ENCODE peak calls at places on chromosomes 4 and X, in five cellular contexts. Y is CD4-positive, alpha-beta memory T cell; E is prostate gland; U is CD8-positive, alpha-beta T cell; O is ovary. M is an unnamed sample.

GRCh38 chr4:2829321-2829932 is 14.2 kb upstream of the ADD1 start:
- DNase-seq in E (no peak), O (peak), U (no peak), Y (no peak), M (no peak)

GRCh38 chr4:1602621-1603412 is 81.3 kb downstream of the FAM53A start:
- DNase-seq in Y (no peak), U (no peak), O (no peak), E (no peak), M (no peak)

GRCh38 chr4:151854731-151855130 is 93.9 kb upstream of the GATB start:
- DNase-seq in Y (no peak), O (no peak), E (no peak), U (no peak), M (no peak)

GRCh38 chr4:147054241-147054902 is 108.7 kb upstream of the TTC29 start:
- DNase-seq in Y (no peak), O (no peak), U (no peak), E (no peak), M (no peak)

GRCh38 chr4:187770345-187770744 is 225.2 kb upstream of the ZFP42 start:
- DNase-seq in U (no peak), Y (no peak), O (no peak), E (no peak), M (no peak)

GRCh38 chr4:157300678-157301077 is 80.2 kb downstream of the GRIA2 start:
- DNase-seq in U (no peak), O (no peak), Y (no peak), E (no peak), M (no peak)

GRCh38 chr4:57102050-57102564 is 8.1 kb downstream of the IGFBP7 start:
- DNase-seq in O (peak), U (no peak), Y (no peak), E (no peak), M (peak)

GRCh38 chrX:154775611-154776349 is 13.1 kb downstream of the DKC1 start:
- DNase-seq in U (no peak), E (no peak), Y (no peak), O (no peak), M (no peak)

GRCh38 chrX:150696836-150697235 is 3.6 kb downstream of the MTMR1 start:
- DNase-seq in Y (no peak), O (no peak), U (no peak), E (no peak), M (no peak)

GRCh38 chrX:10016516-10017132 is 49.5 kb downstream of the CLDN34 start:
- DNase-seq in E (peak), O (no peak), Y (no peak), U (no peak), M (no peak)

GRCh38 chr4:113094802-113095201 is 45.3 kb downstream of the ANK2 start:
- DNase-seq in E (no peak), O (no peak), U (no peak), Y (no peak), M (no peak)

GRCh38 chr4:113809313-113809712 is 47.8 kb upstream of the CAMK2D start:
- DNase-seq in E (no peak), O (no peak), Y (no peak), U (no peak), M (no peak)

GRCh38 chr4:1590244-1590643 is 93.9 kb downstream of the FAM53A start:
- DNase-seq in E (no peak), Y (no peak), U (no peak), O (peak), M (no peak)

GRCh38 chr4:107258359-107258758 is 222.2 kb upstream of the DKK2 start:
- DNase-seq in Y (no peak), E (no peak), U (no peak), O (no peak), M (no peak)

GRCh38 chr4:122163301-122163700 is 11.2 kb downstream of the BLTP1 start:
- DNase-seq in U (no peak), Y (no peak), O (no peak), E (no peak), M (no peak)

GRCh38 chr4:107631568-107631967 is 88.5 kb downstream of the PAPSS1 start:
- DNase-seq in Y (no peak), E (peak), O (no peak), U (no peak), M (no peak)

GRCh38 chrX:2451456-2452316 is 49.1 kb downstream of the DHRSX start:
- DNase-seq in U (no peak), E (no peak), O (no peak), Y (no peak), M (peak)

GRCh38 chr4:17494258-17494657 is 17.6 kb downstream of the QDPR start:
- DNase-seq in U (no peak), Y (no peak), E (no peak), O (no peak), M (peak)

GRCh38 chrX:30653415-30654131 is at the start of gene GK:
- DNase-seq in Y (peak), O (no peak), E (peak), U (peak), M (no peak)

GRCh38 chr4:8324640-8325239 is 55.2 kb downstream of the HTRA3 start:
- DNase-seq in U (no peak), Y (no peak), O (no peak), E (no peak), M (no peak)

GRCh38 chr4:8440491-8441311 is at the start of the genes ACOX3 and TRMT44:
- DNase-seq in E (peak), Y (peak), U (peak), O (peak), M (peak)

GRCh38 chrX:47202316-47202715 is 8.7 kb downstream of the UBA1 start:
- DNase-seq in E (no peak), Y (no peak), U (no peak), O (no peak), M (no peak)

GRCh38 chrX:3461824-3462508 is 115.5 kb upstream of the MXRA5 start:
- DNase-seq in O (no peak), Y (no peak), E (no peak), U (no peak), M (no peak)

GRCh38 chr4:133247861-133248260 is 98.8 kb downstream of the PCDH10 start:
- DNase-seq in O (no peak), U (no peak), E (no peak), Y (no peak), M (no peak)

GRCh38 chrX:153592966-153593688 is 5.8 kb downstream of the CCNQ start:
- DNase-seq in O (no peak), U (no peak), Y (no peak), E (no peak), M (no peak)

GRCh38 chr4:128393111-128393704 is 105.6 kb upstream of the PGRMC2 start:
- DNase-seq in O (no peak), U (no peak), E (no peak), Y (no peak), M (no peak)

GRCh38 chr4:129014566-129015509 is 78.5 kb downstream of the SCLT1 start:
- DNase-seq in O (no peak), Y (no peak), E (no peak), U (no peak), M (no peak)

GRCh38 chrX:75303795-75304194 is 29.9 kb downstream of the UPRT start:
- DNase-seq in O (no peak), U (no peak), Y (no peak), E (no peak), M (peak)

GRCh38 chr4:119683518-119683917 is 54.9 kb upstream of the PDE5A start:
- DNase-seq in E (peak), U (no peak), O (no peak), Y (no peak), M (peak)

GRCh38 chr4:182775075-182775474 is 142.1 kb downstream of the DCTD start:
- DNase-seq in O (no peak), E (no peak), U (no peak), Y (no peak), M (no peak)

GRCh38 chrX:26778320-26778888 is 562.4 kb downstream of the MAGEB5 start:
- DNase-seq in O (no peak), Y (no peak), E (no peak), U (no peak), M (no peak)

GRCh38 chr4:42396361-42397255 is 680 bp upstream of the SHISA3 start:
- DNase-seq in E (no peak), O (no peak), Y (peak), U (no peak), M (no peak)

GRCh38 chr4:6901669-6902317 is 7.8 kb upstream of the TBC1D14 start:
- DNase-seq in E (no peak), Y (no peak), U (no peak), O (peak), M (no peak)

GRCh38 chrX:129808163-129808828 is 28.5 kb downstream of the SASH3 start:
- DNase-seq in E (no peak), Y (no peak), O (no peak), U (no peak), M (peak)

GRCh38 chrX:148049441-148049840 is 68.3 kb downstream of the FMR1NB start:
- DNase-seq in E (no peak), Y (peak), U (no peak), O (no peak), M (no peak)

GRCh38 chr4:92455329-92455839 is 151.6 kb downstream of the GRID2 start:
- DNase-seq in O (no peak), E (no peak), U (no peak), Y (no peak), M (no peak)

GRCh38 chr4:38948551-38948950 is 80.9 kb downstream of the FAM114A1 start:
- DNase-seq in U (no peak), Y (no peak), E (no peak), O (peak), M (peak)

GRCh38 chr4:101763576-101763975 is 27.0 kb upstream of the BANK1 start:
- DNase-seq in O (no peak), Y (no peak), E (no peak), U (no peak), M (no peak)

GRCh38 chr4:78693777-78694456 is 82.2 kb upstream of the BMP2K start:
- DNase-seq in O (no peak), U (no peak), Y (no peak), E (no peak), M (no peak)

DNA sequence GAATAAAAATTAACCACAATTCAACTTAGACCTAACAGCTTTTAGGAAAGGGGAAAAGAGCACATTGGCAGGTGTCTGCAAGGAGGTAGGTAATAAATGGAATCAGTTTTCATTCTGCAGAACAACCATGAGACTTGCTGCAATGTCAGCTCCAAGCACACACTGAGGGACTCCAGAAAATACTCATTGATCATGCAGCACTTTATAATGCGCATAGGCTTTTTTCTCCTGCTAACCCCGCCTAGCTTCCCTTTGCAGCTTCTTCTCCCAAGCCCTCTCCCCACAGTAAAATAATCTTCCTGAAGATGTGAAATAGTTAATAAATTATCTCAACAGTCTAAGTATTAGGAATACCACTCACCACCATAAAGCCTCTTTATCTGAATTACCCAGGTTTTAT is 36.9 kb downstream of the ANKRD17 start:
- DNase-seq in U (no peak), O (no peak), E (no peak), Y (no peak), M (no peak)
- H3K4me3 ChIP-seq in U (no peak), O (no peak), E (peak), Y (no peak), M (peak)

DNA sequence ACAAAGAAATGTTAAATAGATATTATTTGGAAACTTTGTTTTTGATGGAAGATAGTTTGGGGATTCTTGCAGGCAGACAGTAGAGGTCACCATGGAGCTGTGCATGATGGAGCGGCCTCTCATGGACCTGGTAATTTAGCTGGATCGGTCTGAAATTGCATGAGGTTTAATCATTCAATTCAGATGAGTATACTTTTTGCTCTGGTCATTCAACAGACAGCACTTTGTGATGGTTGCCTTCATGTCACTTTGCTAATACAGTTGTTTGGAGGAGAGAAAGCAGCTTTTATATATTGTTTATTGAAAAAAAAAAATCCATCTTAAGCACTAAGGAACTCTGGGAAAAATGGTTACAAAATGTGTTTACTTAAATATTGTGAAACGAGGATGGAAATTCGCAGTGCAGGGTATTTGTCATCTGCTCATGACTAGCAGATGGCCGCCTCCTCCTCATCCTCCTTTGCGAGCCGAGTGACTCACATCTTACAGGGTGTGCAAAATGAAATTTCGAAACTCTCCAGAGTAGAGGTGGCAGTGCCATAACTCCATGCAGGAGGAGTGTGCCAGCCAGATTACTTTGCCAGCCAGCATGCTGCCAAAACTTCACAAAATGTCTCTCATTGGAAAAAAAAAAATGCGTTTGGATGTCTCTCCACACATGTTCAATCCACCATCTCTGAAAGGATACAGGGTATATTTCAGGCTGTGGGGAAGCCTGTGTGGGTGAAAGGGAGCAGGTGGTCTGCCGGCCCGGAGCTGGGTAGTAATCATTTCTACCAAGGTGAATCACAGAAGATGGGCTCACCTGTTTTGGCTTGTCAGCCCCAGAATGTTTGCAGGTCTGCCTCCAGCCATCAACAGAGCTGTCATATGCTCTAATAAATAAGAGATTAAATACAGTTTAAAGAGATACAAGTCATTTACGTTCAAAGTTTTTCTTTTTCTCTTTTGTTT is 314.9 kb upstream of the DIPK2B start:
- DNase-seq in Y (peak), O (peak), E (peak), U (no peak), M (peak)
- H3K4me3 ChIP-seq in Y (no peak), O (no peak), E (no peak), U (no peak), M (peak)

GRCh38 chrX:136204571-136204970 is 46.6 kb downstream of the MAP7D3 start:
- DNase-seq in Y (peak), U (no peak), O (no peak), E (no peak), M (no peak)
- H3K4me3 ChIP-seq in Y (no peak), U (no peak), O (no peak), E (no peak), M (no peak)

GRCh38 chr4:16226816-16227461 is 668 bp upstream of the TAPT1 start:
- DNase-seq in U (peak), Y (no peak), E (peak), O (peak), M (no peak)
- H3K4me3 ChIP-seq in U (peak), Y (peak), E (peak), O (peak), M (peak)

DNA sequence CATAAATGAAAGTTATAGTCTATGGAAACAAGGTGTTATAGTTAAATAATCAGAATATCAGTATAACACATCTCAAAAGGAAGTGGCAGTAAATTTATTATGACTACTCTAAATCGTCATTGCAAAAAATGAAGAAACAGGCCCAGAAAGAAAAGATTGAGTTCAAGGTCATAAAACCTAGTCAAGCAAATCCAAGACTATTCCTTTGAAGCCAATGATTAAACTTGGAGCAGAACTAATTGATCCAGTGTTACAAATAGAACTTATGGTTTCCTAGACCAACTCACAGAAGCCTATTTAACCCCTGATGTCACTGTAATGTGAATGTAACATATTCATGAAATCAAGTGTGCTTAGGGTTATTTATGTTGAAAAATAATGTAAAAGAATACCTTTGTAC is 1.9 kb downstream of the FAM199X start:
- DNase-seq in O (no peak), E (no peak), Y (no peak), U (no peak), M (no peak)
- H3K4me3 ChIP-seq in O (no peak), E (no peak), Y (no peak), U (no peak), M (peak)

GRCh38 chr4:13527192-13527982 is 16.9 kb downstream of the NKX3-2 start:
- DNase-seq in O (no peak), Y (no peak), E (no peak), U (no peak), M (no peak)
- H3K4me3 ChIP-seq in O (no peak), Y (no peak), E (no peak), U (no peak), M (no peak)